ENCODE peak calls at places on chromosomes 5 and 9, in nine cellular contexts. One of them, this sample, is unnamed.
A peak's percentile ranks its signal among the peaks of the same experiment; 100 is the strongest.

GRCh38 chr5:133450311-133450710 is 162.0 kb downstream of the FSTL4 start:
- DNase-seq in effector memory CD4-positive, alpha-beta T cell: no peak
- DNase-seq in ovary: no peak
- DNase-seq in fibroblast of lung: no peak
- DNase-seq in bronchial epithelial cell: no peak
- DNase-seq in Jurkat, Clone E6-1: no peak
- DNase-seq in SJSA1: no peak
- DNase-seq in psoas muscle: no peak
- DNase-seq in skeletal muscle cell: peak; percentile 6
- DNase-seq in this sample: no peak

GRCh38 chr5:13567819-13568218 is 376.7 kb downstream of the DNAH5 start:
- DNase-seq in effector memory CD4-positive, alpha-beta T cell: no peak
- DNase-seq in ovary: no peak
- DNase-seq in fibroblast of lung: no peak
- DNase-seq in bronchial epithelial cell: peak; percentile 97
- DNase-seq in Jurkat, Clone E6-1: peak; percentile 9
- DNase-seq in SJSA1: no peak
- DNase-seq in psoas muscle: no peak
- DNase-seq in skeletal muscle cell: peak; percentile 56
- DNase-seq in this sample: no peak

GRCh38 chr9:99948896-99949295 is 42.4 kb downstream of the STX17 start:
- DNase-seq in effector memory CD4-positive, alpha-beta T cell: no peak
- DNase-seq in ovary: no peak
- DNase-seq in fibroblast of lung: no peak
- DNase-seq in bronchial epithelial cell: no peak
- DNase-seq in Jurkat, Clone E6-1: no peak
- DNase-seq in SJSA1: no peak
- DNase-seq in psoas muscle: no peak
- DNase-seq in skeletal muscle cell: no peak
- DNase-seq in this sample: no peak

GRCh38 chr5:111948517-111948916 is 191.5 kb upstream of the NREP start:
- DNase-seq in effector memory CD4-positive, alpha-beta T cell: no peak
- DNase-seq in ovary: no peak
- DNase-seq in fibroblast of lung: peak; percentile 94
- DNase-seq in bronchial epithelial cell: peak; percentile 92
- DNase-seq in Jurkat, Clone E6-1: no peak
- DNase-seq in SJSA1: no peak
- DNase-seq in psoas muscle: no peak
- DNase-seq in skeletal muscle cell: peak; percentile 96
- DNase-seq in this sample: no peak

GRCh38 chr9:131734165-131734610 is 5.7 kb downstream of the RAPGEF1 start:
- DNase-seq in effector memory CD4-positive, alpha-beta T cell: peak; percentile 67
- DNase-seq in ovary: no peak
- DNase-seq in fibroblast of lung: no peak
- DNase-seq in bronchial epithelial cell: peak; percentile 29
- DNase-seq in Jurkat, Clone E6-1: peak; percentile 83
- DNase-seq in SJSA1: peak; percentile 51
- DNase-seq in psoas muscle: peak; percentile 85
- DNase-seq in skeletal muscle cell: no peak
- DNase-seq in this sample: no peak

GRCh38 chr9:76893395-76893932 is 12.4 kb downstream of the PRUNE2 start:
- DNase-seq in effector memory CD4-positive, alpha-beta T cell: no peak
- DNase-seq in ovary: no peak
- DNase-seq in fibroblast of lung: no peak
- DNase-seq in bronchial epithelial cell: no peak
- DNase-seq in Jurkat, Clone E6-1: no peak
- DNase-seq in SJSA1: no peak
- DNase-seq in psoas muscle: no peak
- DNase-seq in skeletal muscle cell: no peak
- DNase-seq in this sample: no peak

GRCh38 chr9:122821278-122821952 is 7.0 kb downstream of the PDCL start:
- DNase-seq in effector memory CD4-positive, alpha-beta T cell: no peak
- DNase-seq in ovary: no peak
- DNase-seq in fibroblast of lung: peak; percentile 64
- DNase-seq in bronchial epithelial cell: no peak
- DNase-seq in Jurkat, Clone E6-1: no peak
- DNase-seq in SJSA1: no peak
- DNase-seq in psoas muscle: peak; percentile 65
- DNase-seq in skeletal muscle cell: peak; percentile 61
- DNase-seq in this sample: no peak

GRCh38 chr9:137070201-137070905 is at the start of gene SAPCD2:
- DNase-seq in effector memory CD4-positive, alpha-beta T cell: peak; percentile 78
- DNase-seq in ovary: peak; percentile 63
- DNase-seq in fibroblast of lung: peak; percentile 80
- DNase-seq in bronchial epithelial cell: peak; percentile 77
- DNase-seq in Jurkat, Clone E6-1: peak; percentile 85
- DNase-seq in SJSA1: peak; percentile 79
- DNase-seq in psoas muscle: peak; percentile 92
- DNase-seq in skeletal muscle cell: peak; percentile 36
- DNase-seq in this sample: peak; percentile 70

GRCh38 chr5:136079195-136079985 is 50.6 kb downstream of the TGFBI start:
- DNase-seq in effector memory CD4-positive, alpha-beta T cell: no peak
- DNase-seq in ovary: no peak
- DNase-seq in fibroblast of lung: no peak
- DNase-seq in bronchial epithelial cell: no peak
- DNase-seq in Jurkat, Clone E6-1: no peak
- DNase-seq in SJSA1: peak; percentile 49
- DNase-seq in psoas muscle: no peak
- DNase-seq in skeletal muscle cell: no peak
- DNase-seq in this sample: no peak

GRCh38 chr5:155726267-155726666 is 600.7 kb upstream of the SGCD start:
- DNase-seq in effector memory CD4-positive, alpha-beta T cell: no peak
- DNase-seq in ovary: peak; percentile 21
- DNase-seq in fibroblast of lung: peak; percentile 1
- DNase-seq in bronchial epithelial cell: peak; percentile 10
- DNase-seq in Jurkat, Clone E6-1: no peak
- DNase-seq in SJSA1: no peak
- DNase-seq in psoas muscle: no peak
- DNase-seq in skeletal muscle cell: no peak
- DNase-seq in this sample: no peak

GRCh38 chr5:155727512-155728145 is 599.3 kb upstream of the SGCD start:
- DNase-seq in effector memory CD4-positive, alpha-beta T cell: no peak
- DNase-seq in ovary: no peak
- DNase-seq in fibroblast of lung: no peak
- DNase-seq in bronchial epithelial cell: no peak
- DNase-seq in Jurkat, Clone E6-1: no peak
- DNase-seq in SJSA1: no peak
- DNase-seq in psoas muscle: no peak
- DNase-seq in skeletal muscle cell: no peak
- DNase-seq in this sample: no peak

GRCh38 chr5:155729684-155730059 is 597.3 kb upstream of the SGCD start:
- DNase-seq in effector memory CD4-positive, alpha-beta T cell: no peak
- DNase-seq in ovary: peak; percentile 55
- DNase-seq in fibroblast of lung: no peak
- DNase-seq in bronchial epithelial cell: no peak
- DNase-seq in Jurkat, Clone E6-1: no peak
- DNase-seq in SJSA1: no peak
- DNase-seq in psoas muscle: peak; percentile 75
- DNase-seq in skeletal muscle cell: no peak
- DNase-seq in this sample: no peak

GRCh38 chr5:155728857-155729683 is 597.9 kb upstream of the SGCD start:
- DNase-seq in effector memory CD4-positive, alpha-beta T cell: no peak
- DNase-seq in ovary: peak; percentile 33
- DNase-seq in fibroblast of lung: peak; percentile 0
- DNase-seq in bronchial epithelial cell: no peak
- DNase-seq in Jurkat, Clone E6-1: no peak
- DNase-seq in SJSA1: no peak
- DNase-seq in psoas muscle: peak; percentile 66
- DNase-seq in skeletal muscle cell: no peak
- DNase-seq in this sample: no peak

DNA sequence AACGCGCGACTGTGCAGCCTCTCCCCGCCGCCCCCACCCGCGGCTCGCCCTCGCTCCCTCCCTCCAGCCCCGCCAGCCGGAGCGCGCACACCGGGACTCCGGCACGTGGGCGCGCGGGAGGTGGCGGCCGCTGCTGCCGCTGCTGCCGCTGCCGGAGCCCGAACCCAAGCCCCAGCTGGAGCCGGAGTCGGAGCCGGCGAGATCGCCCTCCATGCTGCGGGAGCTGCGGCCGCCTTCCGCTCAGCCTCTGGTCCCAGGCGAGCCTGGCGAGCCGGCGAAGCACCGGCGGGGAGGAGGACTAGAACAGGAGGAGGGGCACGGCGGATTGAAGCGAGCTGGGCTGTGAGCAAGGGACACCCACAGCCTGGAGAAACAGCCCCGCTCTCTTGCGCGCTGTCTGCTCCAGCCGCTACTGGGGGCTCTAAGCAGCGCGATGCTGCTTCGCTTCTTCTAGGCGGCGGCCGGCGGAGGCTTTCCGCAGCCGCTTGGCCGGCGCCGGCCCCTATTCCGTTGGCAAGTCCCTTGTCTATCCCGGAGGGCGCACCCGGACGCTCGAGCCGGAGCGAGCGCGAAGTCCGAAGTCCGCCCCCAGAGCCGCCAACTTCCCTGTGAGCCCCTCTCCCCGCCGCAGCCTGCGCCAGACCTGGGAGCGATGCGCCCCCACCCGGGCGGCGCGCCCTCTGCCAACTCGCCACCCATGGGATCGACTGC is 598.7 kb upstream of the SGCD start:
- DNase-seq in effector memory CD4-positive, alpha-beta T cell: no peak
- DNase-seq in ovary: peak; percentile 71
- DNase-seq in fibroblast of lung: peak; percentile 15
- DNase-seq in bronchial epithelial cell: peak; percentile 2
- DNase-seq in Jurkat, Clone E6-1: no peak
- DNase-seq in SJSA1: no peak
- DNase-seq in psoas muscle: peak; percentile 75
- DNase-seq in skeletal muscle cell: peak; percentile 4
- DNase-seq in this sample: no peak
- H3K4me3 ChIP-seq in effector memory CD4-positive, alpha-beta T cell: no peak overlapping the region
- H3K4me3 ChIP-seq in ovary: peak overlapping the region; percentile 19
- H3K4me3 ChIP-seq in fibroblast of lung: no peak overlapping the region
- H3K4me3 ChIP-seq in bronchial epithelial cell: no peak overlapping the region
- H3K4me3 ChIP-seq in Jurkat, Clone E6-1: no peak overlapping the region
- H3K4me3 ChIP-seq in SJSA1: no peak overlapping the region
- H3K4me3 ChIP-seq in psoas muscle: peak overlapping the region; percentile 73
- H3K4me3 ChIP-seq in skeletal muscle cell: peak overlapping the region; percentile 32
- H3K4me3 ChIP-seq in this sample: no peak overlapping the region

DNA sequence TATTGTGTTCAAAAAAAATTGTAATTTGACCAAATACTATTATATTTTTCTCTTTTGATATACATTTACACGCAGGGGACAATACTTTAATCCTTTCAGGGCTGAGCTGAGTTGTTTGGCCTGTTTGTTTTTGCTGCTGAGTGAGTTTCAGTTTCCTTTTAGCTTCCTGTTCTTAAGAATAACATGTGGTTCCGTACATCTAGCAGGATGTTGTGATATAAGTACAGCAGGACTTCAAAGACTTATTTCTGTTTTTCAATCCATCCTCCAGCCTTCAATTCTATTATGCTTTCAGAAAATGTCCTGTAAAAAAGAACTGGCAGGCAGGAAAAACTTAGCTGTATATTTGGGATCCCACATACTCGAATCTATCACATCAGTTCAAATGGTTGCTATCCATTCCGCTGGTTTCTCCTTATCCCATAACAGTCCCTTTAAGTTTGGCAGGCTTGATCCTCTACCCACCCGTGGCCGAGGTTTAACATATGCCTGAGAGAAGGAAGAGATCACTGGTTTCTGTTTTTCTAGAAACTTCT is 1037.3 kb upstream of the ACO1 start:
- DNase-seq in effector memory CD4-positive, alpha-beta T cell: no peak
- DNase-seq in ovary: no peak
- DNase-seq in fibroblast of lung: peak; percentile 77
- DNase-seq in bronchial epithelial cell: peak; percentile 59
- DNase-seq in Jurkat, Clone E6-1: peak; percentile 55
- DNase-seq in SJSA1: no peak
- DNase-seq in psoas muscle: no peak
- DNase-seq in skeletal muscle cell: peak; percentile 17
- DNase-seq in this sample: peak; percentile 74
- H3K4me3 ChIP-seq in effector memory CD4-positive, alpha-beta T cell: peak overlapping the region; percentile 1
- H3K4me3 ChIP-seq in ovary: no peak overlapping the region
- H3K4me3 ChIP-seq in fibroblast of lung: peak overlapping the region; percentile 56
- H3K4me3 ChIP-seq in bronchial epithelial cell: no peak overlapping the region
- H3K4me3 ChIP-seq in Jurkat, Clone E6-1: no peak overlapping the region
- H3K4me3 ChIP-seq in SJSA1: no peak overlapping the region
- H3K4me3 ChIP-seq in psoas muscle: peak overlapping the region; percentile 32
- H3K4me3 ChIP-seq in skeletal muscle cell: no peak overlapping the region
- H3K4me3 ChIP-seq in this sample: no peak overlapping the region

GRCh38 chr5:157345485-157345884 is 79.6 kb downstream of the CYFIP2 start:
- DNase-seq in effector memory CD4-positive, alpha-beta T cell: no peak
- DNase-seq in ovary: no peak
- DNase-seq in fibroblast of lung: no peak
- DNase-seq in bronchial epithelial cell: no peak
- DNase-seq in Jurkat, Clone E6-1: no peak
- DNase-seq in SJSA1: no peak
- DNase-seq in psoas muscle: no peak
- DNase-seq in skeletal muscle cell: no peak
- DNase-seq in this sample: no peak

GRCh38 chr5:157342822-157343402 is 77.0 kb downstream of the CYFIP2 start:
- DNase-seq in effector memory CD4-positive, alpha-beta T cell: no peak
- DNase-seq in ovary: no peak
- DNase-seq in fibroblast of lung: no peak
- DNase-seq in bronchial epithelial cell: peak; percentile 12
- DNase-seq in Jurkat, Clone E6-1: no peak
- DNase-seq in SJSA1: peak; percentile 74
- DNase-seq in psoas muscle: peak; percentile 55
- DNase-seq in skeletal muscle cell: no peak
- DNase-seq in this sample: no peak

GRCh38 chr5:157347301-157348048 is 81.6 kb downstream of the CYFIP2 start:
- DNase-seq in effector memory CD4-positive, alpha-beta T cell: no peak
- DNase-seq in ovary: no peak
- DNase-seq in fibroblast of lung: no peak
- DNase-seq in bronchial epithelial cell: no peak
- DNase-seq in Jurkat, Clone E6-1: no peak
- DNase-seq in SJSA1: no peak
- DNase-seq in psoas muscle: no peak
- DNase-seq in skeletal muscle cell: no peak
- DNase-seq in this sample: no peak

GRCh38 chr5:157343842-157344790 is 78.2 kb downstream of the CYFIP2 start:
- DNase-seq in effector memory CD4-positive, alpha-beta T cell: no peak
- DNase-seq in ovary: no peak
- DNase-seq in fibroblast of lung: no peak
- DNase-seq in bronchial epithelial cell: no peak
- DNase-seq in Jurkat, Clone E6-1: no peak
- DNase-seq in SJSA1: no peak
- DNase-seq in psoas muscle: no peak
- DNase-seq in skeletal muscle cell: no peak
- DNase-seq in this sample: no peak

GRCh38 chr5:157345067-157345466 is 79.1 kb downstream of the CYFIP2 start:
- DNase-seq in effector memory CD4-positive, alpha-beta T cell: no peak
- DNase-seq in ovary: no peak
- DNase-seq in fibroblast of lung: no peak
- DNase-seq in bronchial epithelial cell: no peak
- DNase-seq in Jurkat, Clone E6-1: no peak
- DNase-seq in SJSA1: no peak
- DNase-seq in psoas muscle: no peak
- DNase-seq in skeletal muscle cell: no peak
- DNase-seq in this sample: no peak
- H3K4me3 ChIP-seq in effector memory CD4-positive, alpha-beta T cell: no peak overlapping the region
- H3K4me3 ChIP-seq in ovary: no peak overlapping the region
- H3K4me3 ChIP-seq in fibroblast of lung: no peak overlapping the region
- H3K4me3 ChIP-seq in bronchial epithelial cell: no peak overlapping the region
- H3K4me3 ChIP-seq in Jurkat, Clone E6-1: no peak overlapping the region
- H3K4me3 ChIP-seq in SJSA1: no peak overlapping the region
- H3K4me3 ChIP-seq in psoas muscle: no peak overlapping the region
- H3K4me3 ChIP-seq in skeletal muscle cell: no peak overlapping the region
- H3K4me3 ChIP-seq in this sample: no peak overlapping the region

DNA sequence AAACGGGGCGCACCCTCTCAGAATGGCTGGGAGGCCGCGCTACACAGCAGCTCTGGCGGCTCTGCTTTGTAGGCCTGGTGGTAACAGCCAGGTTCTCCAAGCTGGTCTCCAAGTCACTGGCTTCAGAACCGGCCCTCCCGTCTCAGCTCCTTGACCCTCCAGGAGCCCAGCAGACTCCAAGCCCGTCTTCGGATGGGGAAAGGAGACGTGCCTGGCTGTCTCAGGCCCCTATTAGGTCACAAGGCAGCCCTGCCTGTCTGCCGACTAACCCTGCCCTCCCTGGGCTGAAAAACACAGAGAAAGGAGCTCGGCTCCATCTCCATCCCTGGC is 2.2 kb downstream of the ASB6 start:
- DNase-seq in effector memory CD4-positive, alpha-beta T cell: no peak
- DNase-seq in ovary: peak; percentile 26
- DNase-seq in fibroblast of lung: no peak
- DNase-seq in bronchial epithelial cell: no peak
- DNase-seq in Jurkat, Clone E6-1: no peak
- DNase-seq in SJSA1: no peak
- DNase-seq in psoas muscle: no peak
- DNase-seq in skeletal muscle cell: no peak
- DNase-seq in this sample: no peak
- H3K4me3 ChIP-seq in effector memory CD4-positive, alpha-beta T cell: no peak overlapping the region
- H3K4me3 ChIP-seq in ovary: no peak overlapping the region
- H3K4me3 ChIP-seq in fibroblast of lung: no peak overlapping the region
- H3K4me3 ChIP-seq in bronchial epithelial cell: no peak overlapping the region
- H3K4me3 ChIP-seq in Jurkat, Clone E6-1: no peak overlapping the region
- H3K4me3 ChIP-seq in SJSA1: no peak overlapping the region
- H3K4me3 ChIP-seq in psoas muscle: no peak overlapping the region
- H3K4me3 ChIP-seq in skeletal muscle cell: no peak overlapping the region
- H3K4me3 ChIP-seq in this sample: no peak overlapping the region